ENCODE peak calls at places on chromosomes 4 and X, in eight cellular contexts. One of them, this sample, is unnamed. For H3K36me3, the result is how much of the 10 kb centered on the place peaks cover.

GRCh38 chr4:105551968-105552746 is at the start of gene ARHGEF38:
- DNase-seq in right lobe of liver: no peak
- DNase-seq in thyroid gland: peak
- DNase-seq in tibial nerve: no peak
- DNase-seq in heart right ventricle: no peak
- DNase-seq in heart left ventricle: no peak
- DNase-seq in CD8-positive, alpha-beta memory T cell: no peak
- DNase-seq in brain microvascular endothelial cell: peak
- DNase-seq in this sample: peak

GRCh38 chrX:1481636-1482529 is 29.2 kb upstream of the ASMTL start:
- DNase-seq in tibial nerve: no peak
- DNase-seq in brain microvascular endothelial cell: peak
- DNase-seq in CD8-positive, alpha-beta memory T cell: peak
- DNase-seq in right lobe of liver: peak
- DNase-seq in heart left ventricle: peak
- DNase-seq in thyroid gland: peak
- DNase-seq in heart right ventricle: peak
- DNase-seq in this sample: peak

GRCh38 chr4:15327311-15328298 is 100.2 kb upstream of the C1QTNF7 start:
- DNase-seq in heart right ventricle: peak
- DNase-seq in right lobe of liver: no peak
- DNase-seq in heart left ventricle: no peak
- DNase-seq in CD8-positive, alpha-beta memory T cell: no peak
- DNase-seq in tibial nerve: peak
- DNase-seq in brain microvascular endothelial cell: peak
- DNase-seq in thyroid gland: no peak
- DNase-seq in this sample: no peak

GRCh38 chrX:39152106-39152649 is 350.9 kb downstream of the MID1IP1 start:
- DNase-seq in heart left ventricle: no peak
- DNase-seq in CD8-positive, alpha-beta memory T cell: peak
- DNase-seq in heart right ventricle: peak
- DNase-seq in thyroid gland: no peak
- DNase-seq in brain microvascular endothelial cell: no peak
- DNase-seq in right lobe of liver: no peak
- DNase-seq in tibial nerve: no peak
- DNase-seq in this sample: no peak

GRCh38 chr4:27176400-27176799 is 315.8 kb downstream of the STIM2 start:
- DNase-seq in heart left ventricle: no peak
- DNase-seq in heart right ventricle: no peak
- DNase-seq in brain microvascular endothelial cell: no peak
- DNase-seq in right lobe of liver: no peak
- DNase-seq in thyroid gland: no peak
- DNase-seq in CD8-positive, alpha-beta memory T cell: no peak
- DNase-seq in tibial nerve: no peak
- DNase-seq in this sample: peak

GRCh38 chr4:89419121-89419695 is 111.6 kb upstream of the GPRIN3 start:
- DNase-seq in heart right ventricle: no peak
- DNase-seq in CD8-positive, alpha-beta memory T cell: no peak
- DNase-seq in right lobe of liver: no peak
- DNase-seq in brain microvascular endothelial cell: no peak
- DNase-seq in heart left ventricle: no peak
- DNase-seq in tibial nerve: no peak
- DNase-seq in thyroid gland: no peak
- DNase-seq in this sample: no peak

GRCh38 chr4:100644150-100644549 is 126.3 kb upstream of the EMCN start:
- DNase-seq in brain microvascular endothelial cell: no peak
- DNase-seq in heart left ventricle: no peak
- DNase-seq in heart right ventricle: no peak
- DNase-seq in thyroid gland: no peak
- DNase-seq in tibial nerve: no peak
- DNase-seq in right lobe of liver: no peak
- DNase-seq in CD8-positive, alpha-beta memory T cell: no peak
- DNase-seq in this sample: no peak

GRCh38 chr4:21991050-21991449 is 42.5 kb upstream of the KCNIP4 start:
- DNase-seq in heart right ventricle: no peak
- DNase-seq in thyroid gland: no peak
- DNase-seq in brain microvascular endothelial cell: no peak
- DNase-seq in right lobe of liver: no peak
- DNase-seq in CD8-positive, alpha-beta memory T cell: no peak
- DNase-seq in tibial nerve: no peak
- DNase-seq in heart left ventricle: no peak
- DNase-seq in this sample: no peak

GRCh38 chr4:113004655-113005054 is 44.8 kb upstream of the ANK2 start:
- DNase-seq in tibial nerve: no peak
- DNase-seq in CD8-positive, alpha-beta memory T cell: no peak
- DNase-seq in right lobe of liver: no peak
- DNase-seq in brain microvascular endothelial cell: no peak
- DNase-seq in thyroid gland: no peak
- DNase-seq in heart left ventricle: no peak
- DNase-seq in heart right ventricle: no peak
- DNase-seq in this sample: no peak

GRCh38 chr4:81214518-81215218 is 354 bp downstream of the PRKG2 start:
- DNase-seq in right lobe of liver: no peak
- DNase-seq in tibial nerve: no peak
- DNase-seq in heart right ventricle: no peak
- DNase-seq in thyroid gland: no peak
- DNase-seq in heart left ventricle: no peak
- DNase-seq in CD8-positive, alpha-beta memory T cell: no peak
- DNase-seq in brain microvascular endothelial cell: peak
- DNase-seq in this sample: no peak

GRCh38 chr4:143668930-143669553 is 31.4 kb downstream of the FREM3 start:
- DNase-seq in heart right ventricle: no peak
- DNase-seq in CD8-positive, alpha-beta memory T cell: no peak
- DNase-seq in thyroid gland: no peak
- DNase-seq in heart left ventricle: no peak
- DNase-seq in right lobe of liver: no peak
- DNase-seq in tibial nerve: no peak
- DNase-seq in brain microvascular endothelial cell: no peak
- DNase-seq in this sample: no peak

GRCh38 chr4:121256346-121256745 is 92.2 kb upstream of the TNIP3 start:
- DNase-seq in right lobe of liver: no peak
- DNase-seq in heart right ventricle: no peak
- DNase-seq in heart left ventricle: no peak
- DNase-seq in tibial nerve: no peak
- DNase-seq in thyroid gland: no peak
- DNase-seq in CD8-positive, alpha-beta memory T cell: peak
- DNase-seq in brain microvascular endothelial cell: peak
- DNase-seq in this sample: peak

GRCh38 chr4:186557061-186557460 is 1.7 kb upstream of the MTNR1A start:
- DNase-seq in right lobe of liver: no peak
- DNase-seq in heart left ventricle: no peak
- DNase-seq in brain microvascular endothelial cell: peak
- DNase-seq in heart right ventricle: no peak
- DNase-seq in tibial nerve: no peak
- DNase-seq in CD8-positive, alpha-beta memory T cell: no peak
- DNase-seq in thyroid gland: no peak
- DNase-seq in this sample: no peak

GRCh38 chr4:105399535-105400161 is 74.2 kb downstream of the PPA2 start:
- DNase-seq in CD8-positive, alpha-beta memory T cell: no peak
- DNase-seq in brain microvascular endothelial cell: peak
- DNase-seq in thyroid gland: no peak
- DNase-seq in heart right ventricle: no peak
- DNase-seq in heart left ventricle: no peak
- DNase-seq in tibial nerve: no peak
- DNase-seq in right lobe of liver: no peak
- DNase-seq in this sample: peak

GRCh38 chr4:73070072-73070385 is 513 bp upstream of the COX18 start:
- DNase-seq in thyroid gland: no peak
- DNase-seq in tibial nerve: no peak
- DNase-seq in heart left ventricle: no peak
- DNase-seq in heart right ventricle: no peak
- DNase-seq in right lobe of liver: no peak
- DNase-seq in brain microvascular endothelial cell: no peak
- DNase-seq in CD8-positive, alpha-beta memory T cell: no peak
- DNase-seq in this sample: no peak

GRCh38 chr4:156190606-156191005 is 236.9 kb upstream of the CTSO start:
- DNase-seq in heart right ventricle: no peak
- DNase-seq in tibial nerve: no peak
- DNase-seq in brain microvascular endothelial cell: peak
- DNase-seq in thyroid gland: no peak
- DNase-seq in CD8-positive, alpha-beta memory T cell: no peak
- DNase-seq in right lobe of liver: no peak
- DNase-seq in heart left ventricle: no peak
- DNase-seq in this sample: peak

GRCh38 chr4:173371292-173372192 is 788 bp downstream of the SAP30 start:
- DNase-seq in heart right ventricle: peak
- DNase-seq in CD8-positive, alpha-beta memory T cell: peak
- DNase-seq in right lobe of liver: peak
- DNase-seq in brain microvascular endothelial cell: peak
- DNase-seq in thyroid gland: peak
- DNase-seq in heart left ventricle: peak
- DNase-seq in tibial nerve: peak
- DNase-seq in this sample: peak

GRCh38 chr4:38195911-38196310 is 235.7 kb downstream of the PTTG2 start:
- DNase-seq in thyroid gland: no peak
- DNase-seq in brain microvascular endothelial cell: no peak
- DNase-seq in tibial nerve: no peak
- DNase-seq in heart right ventricle: no peak
- DNase-seq in right lobe of liver: no peak
- DNase-seq in heart left ventricle: no peak
- DNase-seq in CD8-positive, alpha-beta memory T cell: no peak
- DNase-seq in this sample: no peak

GRCh38 chr4:168766537-168767316 is 243.3 kb downstream of the CBR4 start:
- DNase-seq in right lobe of liver: no peak
- DNase-seq in heart right ventricle: no peak
- DNase-seq in thyroid gland: no peak
- DNase-seq in brain microvascular endothelial cell: peak
- DNase-seq in CD8-positive, alpha-beta memory T cell: no peak
- DNase-seq in heart left ventricle: no peak
- DNase-seq in tibial nerve: no peak
- DNase-seq in this sample: no peak

GRCh38 chr4:124867551-124867950 is 155.0 kb upstream of the ANKRD50 start:
- DNase-seq in heart right ventricle: no peak
- DNase-seq in heart left ventricle: no peak
- DNase-seq in CD8-positive, alpha-beta memory T cell: no peak
- DNase-seq in brain microvascular endothelial cell: peak
- DNase-seq in right lobe of liver: no peak
- DNase-seq in thyroid gland: no peak
- DNase-seq in tibial nerve: no peak
- DNase-seq in this sample: peak

GRCh38 chr4:68079918-68080317 is 49.8 kb downstream of the TMPRSS11F start:
- DNase-seq in heart right ventricle: no peak
- DNase-seq in thyroid gland: no peak
- DNase-seq in heart left ventricle: no peak
- DNase-seq in CD8-positive, alpha-beta memory T cell: no peak
- DNase-seq in right lobe of liver: no peak
- DNase-seq in tibial nerve: no peak
- DNase-seq in brain microvascular endothelial cell: no peak
- DNase-seq in this sample: peak

GRCh38 chr4:146291313-146291712 is 77.0 kb downstream of the REELD1 start:
- DNase-seq in heart left ventricle: no peak
- DNase-seq in heart right ventricle: no peak
- DNase-seq in right lobe of liver: no peak
- DNase-seq in tibial nerve: no peak
- DNase-seq in thyroid gland: no peak
- DNase-seq in brain microvascular endothelial cell: no peak
- DNase-seq in CD8-positive, alpha-beta memory T cell: no peak
- DNase-seq in this sample: no peak

GRCh38 chrX:71378752-71379151 is 12.6 kb downstream of the TAF1 start:
- DNase-seq in tibial nerve: no peak
- DNase-seq in brain microvascular endothelial cell: no peak
- DNase-seq in thyroid gland: no peak
- DNase-seq in right lobe of liver: no peak
- DNase-seq in heart left ventricle: no peak
- DNase-seq in CD8-positive, alpha-beta memory T cell: no peak
- DNase-seq in heart right ventricle: no peak
- DNase-seq in this sample: no peak

GRCh38 chrX:48996969-48997368 is 5.1 kb downstream of the GRIPAP1 start:
- DNase-seq in heart right ventricle: no peak
- DNase-seq in CD8-positive, alpha-beta memory T cell: no peak
- DNase-seq in right lobe of liver: no peak
- DNase-seq in thyroid gland: no peak
- DNase-seq in brain microvascular endothelial cell: no peak
- DNase-seq in heart left ventricle: no peak
- DNase-seq in tibial nerve: no peak
- DNase-seq in this sample: no peak
- H3K36me3 ChIP-seq in heart right ventricle: under half
- H3K36me3 ChIP-seq in CD8-positive, alpha-beta memory T cell: under half
- H3K36me3 ChIP-seq in right lobe of liver: under half
- H3K36me3 ChIP-seq in thyroid gland: under half
- H3K36me3 ChIP-seq in brain microvascular endothelial cell: under half
- H3K36me3 ChIP-seq in heart left ventricle: under half
- H3K36me3 ChIP-seq in tibial nerve: under half
- H3K36me3 ChIP-seq in this sample: under half

GRCh38 chrX:82087699-82088098 is 885.8 kb downstream of the SH3BGRL start:
- DNase-seq in right lobe of liver: peak
- DNase-seq in CD8-positive, alpha-beta memory T cell: no peak
- DNase-seq in thyroid gland: peak
- DNase-seq in heart left ventricle: no peak
- DNase-seq in brain microvascular endothelial cell: no peak
- DNase-seq in heart right ventricle: peak
- DNase-seq in tibial nerve: no peak
- DNase-seq in this sample: no peak
- H3K4me3 ChIP-seq in right lobe of liver: no peak
- H3K4me3 ChIP-seq in CD8-positive, alpha-beta memory T cell: no peak
- H3K4me3 ChIP-seq in thyroid gland: no peak
- H3K4me3 ChIP-seq in heart left ventricle: no peak
- H3K4me3 ChIP-seq in brain microvascular endothelial cell: no peak
- H3K4me3 ChIP-seq in heart right ventricle: no peak
- H3K4me3 ChIP-seq in tibial nerve: no peak
- H3K4me3 ChIP-seq in this sample: no peak

GRCh38 chr4:120055795-120056194 is 10.9 kb downstream of the MAD2L1 start:
- DNase-seq in heart right ventricle: no peak
- DNase-seq in tibial nerve: no peak
- DNase-seq in CD8-positive, alpha-beta memory T cell: no peak
- DNase-seq in thyroid gland: no peak
- DNase-seq in heart left ventricle: no peak
- DNase-seq in brain microvascular endothelial cell: no peak
- DNase-seq in right lobe of liver: no peak
- DNase-seq in this sample: no peak
- H3K36me3 ChIP-seq in heart right ventricle: under half
- H3K36me3 ChIP-seq in tibial nerve: under half
- H3K36me3 ChIP-seq in CD8-positive, alpha-beta memory T cell: under half
- H3K36me3 ChIP-seq in thyroid gland: under half
- H3K36me3 ChIP-seq in heart left ventricle: under half
- H3K36me3 ChIP-seq in brain microvascular endothelial cell: under half
- H3K36me3 ChIP-seq in right lobe of liver: under half
- H3K36me3 ChIP-seq in this sample: under half

DNA sequence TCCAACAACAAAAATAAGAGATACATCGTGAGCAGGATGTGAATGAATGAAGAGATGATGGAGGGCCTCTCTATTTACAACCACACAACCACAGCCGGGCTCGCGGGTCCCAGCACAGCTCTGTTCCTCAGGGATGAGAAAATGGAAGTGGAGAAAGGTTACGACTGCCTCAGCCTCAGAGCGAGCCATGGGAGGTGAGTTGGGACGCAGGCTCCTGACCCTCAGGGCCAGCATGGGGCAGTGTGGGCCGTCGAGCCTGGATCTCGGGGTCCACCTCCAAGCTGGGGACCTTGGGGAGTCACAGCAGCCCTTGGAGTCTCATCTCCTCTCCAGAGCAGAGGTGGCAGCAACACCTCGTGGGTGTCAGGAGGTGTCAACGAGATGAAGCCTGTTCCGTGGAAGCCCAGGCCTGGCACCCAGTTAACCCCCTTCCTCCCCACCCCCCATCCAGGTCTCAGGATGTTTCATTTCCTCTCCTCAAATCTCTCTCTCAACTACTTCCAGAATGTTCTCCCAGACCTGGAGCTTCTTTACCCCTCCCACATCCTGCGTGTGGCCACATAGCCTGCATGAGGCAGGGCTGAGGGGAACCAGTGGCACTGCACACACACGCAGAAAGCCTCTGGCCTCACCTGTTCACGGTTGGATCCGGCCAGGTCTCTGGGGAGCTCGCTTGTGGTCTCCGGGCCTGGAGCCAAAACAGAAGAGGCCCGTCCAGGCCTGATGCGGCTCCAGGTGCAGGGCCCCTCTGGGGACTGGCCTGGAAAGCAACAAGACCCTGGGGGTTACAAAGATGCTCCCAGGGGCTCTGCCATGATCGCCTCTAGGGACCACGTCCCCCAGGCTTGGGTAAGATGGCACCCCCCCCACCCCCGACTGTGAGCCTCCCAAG is 25.8 kb downstream of the C4orf50 start:
- DNase-seq in heart right ventricle: no peak
- DNase-seq in brain microvascular endothelial cell: no peak
- DNase-seq in heart left ventricle: no peak
- DNase-seq in tibial nerve: no peak
- DNase-seq in right lobe of liver: no peak
- DNase-seq in CD8-positive, alpha-beta memory T cell: no peak
- DNase-seq in thyroid gland: no peak
- DNase-seq in this sample: no peak
- H3K4me3 ChIP-seq in heart right ventricle: no peak
- H3K4me3 ChIP-seq in brain microvascular endothelial cell: no peak
- H3K4me3 ChIP-seq in heart left ventricle: no peak
- H3K4me3 ChIP-seq in tibial nerve: no peak
- H3K4me3 ChIP-seq in right lobe of liver: no peak
- H3K4me3 ChIP-seq in CD8-positive, alpha-beta memory T cell: no peak
- H3K4me3 ChIP-seq in thyroid gland: no peak
- H3K4me3 ChIP-seq in this sample: no peak